ENCODE peak calls at places on chromosome 5, in four cellular contexts. C, S, L and F are unnamed samples.
A peak's percentile ranks its signal among the peaks of the same experiment; 100 is the strongest.

GRCh38 chr5:122756263-122756911 is 18.5 kb upstream of the SNX2 start:
- DNase-seq in C (no peak), S (no peak), L (no peak), F (no peak)

GRCh38 chr5:79448336-79448735 is 65.6 kb downstream of the HOMER1 start:
- DNase-seq in C (no peak), L (no peak), S (no peak), F (no peak)

GRCh38 chr5:78569441-78569840 is 79.1 kb downstream of the LHFPL2 start:
- DNase-seq in L (no peak), S (no peak), C (no peak), F (no peak)

GRCh38 chr5:132487841-132488555 is 2.6 kb downstream of the IRF1 start:
- DNase-seq in L (no peak), S (no peak), C (no peak), F (no peak)

GRCh38 chr5:65926893-65927292 is 518 bp downstream of the ERBIN start:
- DNase-seq in C (no peak), S (no peak), L (no peak), F (no peak)

GRCh38 chr5:79602884-79603283 is 9.4 kb upstream of the TENT2 start:
- DNase-seq in S (no peak), L (no peak), C (no peak), F (no peak)

GRCh38 chr5:108727639-108728565 is 19.8 kb upstream of the FER start:
- DNase-seq in S (peak; percentile 59), L (peak; percentile 91), C (no peak), F (peak; percentile 93)

GRCh38 chr5:90548069-90548593 is 10.5 kb upstream of the ADGRV1 start:
- DNase-seq in C (no peak), L (peak; percentile 25), S (peak; percentile 66), F (no peak)

GRCh38 chr5:149855371-149855770 is 89.2 kb downstream of the PDE6A start:
- DNase-seq in L (no peak), C (no peak), S (no peak), F (no peak)

GRCh38 chr5:9932770-9933169 is 302.6 kb upstream of the TAS2R1 start:
- DNase-seq in S (no peak), C (no peak), L (no peak), F (no peak)

GRCh38 chr5:43305948-43306563 is 7.2 kb downstream of the HMGCS1 start:
- DNase-seq in C (peak; percentile 30), S (peak; percentile 70), L (peak; percentile 44), F (no peak)

GRCh38 chr5:160312139-160312959 is at the start of gene CCNJL:
- DNase-seq in S (peak; percentile 52), C (no peak), L (peak; percentile 64), F (peak; percentile 92)

GRCh38 chr5:149801307-149801985 is 71.3 kb downstream of the PPARGC1B start:
- DNase-seq in L (no peak), C (no peak), S (no peak), F (no peak)

GRCh38 chr5:138967806-138968448 is 92.8 kb upstream of the LRRTM2 start:
- DNase-seq in L (no peak), S (peak; percentile 23), C (no peak), F (no peak)

GRCh38 chr5:176548967-176549444 is at the start of gene CDHR2:
- DNase-seq in L (no peak), S (peak; percentile 85), C (no peak), F (no peak)

GRCh38 chr5:153968761-153969562 is 69.7 kb downstream of the FAM114A2 start:
- DNase-seq in L (no peak), C (no peak), S (no peak), F (no peak)

GRCh38 chr5:138911441-138911840 is 36.3 kb upstream of the LRRTM2 start:
- DNase-seq in C (no peak), L (no peak), S (no peak), F (no peak)

GRCh38 chr5:109630109-109630508 is 59.6 kb upstream of the MAN2A1 start:
- DNase-seq in L (no peak), C (no peak), S (no peak), F (no peak)

GRCh38 chr5:95283761-95284511 is 958 bp downstream of the MCTP1 start:
- DNase-seq in L (peak; percentile 43), C (no peak), S (no peak), F (no peak)

GRCh38 chr5:100777680-100778281 is 125.3 kb downstream of the ST8SIA4 start:
- DNase-seq in S (no peak), L (no peak), C (peak; percentile 80), F (no peak)

GRCh38 chr5:87099967-87100366 is 167.7 kb upstream of the RASA1 start:
- DNase-seq in S (no peak), C (no peak), L (no peak), F (no peak)

GRCh38 chr5:135204151-135204600 is 170.1 kb upstream of the PITX1 start:
- DNase-seq in C (no peak), L (peak; percentile 38), S (peak; percentile 38), F (no peak)

GRCh38 chr5:54807421-54807820 is 178.0 kb downstream of the ESM1 start:
- DNase-seq in S (no peak), C (no peak), L (no peak), F (no peak)

GRCh38 chr5:20572560-20572959 is 584.6 kb upstream of the CDH18 start:
- DNase-seq in C (no peak), L (no peak), S (no peak), F (no peak)

GRCh38 chr5:98941131-98941883 is 12.5 kb upstream of the CHD1 start:
- DNase-seq in S (no peak), L (no peak), C (no peak), F (no peak)

GRCh38 chr5:83162598-83162997 is 85.3 kb downstream of the XRCC4 start:
- DNase-seq in L (no peak), C (no peak), S (no peak), F (no peak)

GRCh38 chr5:81852277-81853004 is 101.5 kb upstream of the SSBP2 start:
- DNase-seq in C (no peak), L (peak; percentile 46), S (no peak), F (no peak)

GRCh38 chr5:112237456-112237855 is 181.6 kb downstream of the EPB41L4A start:
- DNase-seq in S (no peak), C (no peak), L (no peak), F (no peak)

GRCh38 chr5:51495672-51496071 is 112.4 kb downstream of the ISL1 start:
- DNase-seq in L (no peak), C (no peak), S (no peak), F (no peak)

GRCh38 chr5:146283344-146283761 is 55.3 kb upstream of the POU4F3 start:
- DNase-seq in S (peak; percentile 18), C (no peak), L (no peak), F (no peak)

GRCh38 chr5:26192496-26192895 is 845.9 kb downstream of the CDH9 start:
- DNase-seq in L (no peak), S (no peak), C (no peak), F (no peak)

GRCh38 chr5:27810458-27810857 is 772.1 kb upstream of the CDH9 start:
- DNase-seq in S (no peak), L (no peak), C (no peak), F (no peak)

GRCh38 chr5:123036391-123037103 is at the start of gene PPIC:
- DNase-seq in S (peak; percentile 50), C (no peak), L (peak; percentile 76), F (peak; percentile 93)

GRCh38 chr5:96880402-96881164 is 4.3 kb downstream of the ERAP2 start:
- DNase-seq in L (no peak), C (no peak), S (no peak), F (no peak)

GRCh38 chr5:124841829-124842712 is 95.6 kb upstream of the ZNF608 start:
- DNase-seq in C (no peak), S (no peak), L (no peak), F (no peak)

GRCh38 chr5:9619331-9620092 is 10.6 kb downstream of the TAS2R1 start:
- DNase-seq in S (no peak), C (no peak), L (no peak), F (no peak)

DNA sequence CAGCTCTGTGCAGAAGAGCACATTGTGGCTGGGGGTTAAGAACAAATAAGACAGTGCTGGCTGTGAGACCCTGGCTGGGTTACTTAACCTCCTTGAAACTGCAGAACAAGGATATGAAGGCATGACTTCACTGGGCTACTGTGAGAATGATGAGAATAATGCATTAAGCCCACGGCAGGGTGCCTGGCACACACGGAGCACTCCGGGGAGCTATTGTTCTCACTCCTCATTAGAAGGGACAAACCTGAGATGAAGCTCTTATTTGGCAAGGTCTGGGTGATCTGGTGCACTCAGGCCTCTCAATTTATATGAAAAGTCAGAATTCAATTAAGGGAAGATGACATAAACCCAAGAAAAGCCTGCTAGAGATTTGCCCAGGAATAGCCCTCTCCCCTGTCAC is 102.3 kb downstream of the COL23A1 start:
- DNase-seq in S (no peak), C (no peak), L (no peak), F (no peak)
- TF ChIP-seq CBX5 in S (no peak), C (no peak), L (no peak), F (no peak)

GRCh38 chr5:1785062-1785461 is 14.6 kb downstream of the MRPL36 start:
- DNase-seq in S (no peak), C (no peak), L (no peak), F (no peak)

GRCh38 chr5:1784197-1785050 is 15.2 kb downstream of the MRPL36 start:
- DNase-seq in S (no peak), C (no peak), L (no peak), F (no peak)

GRCh38 chr5:1787472-1788047 is 12.1 kb downstream of the MRPL36 start:
- DNase-seq in C (no peak), S (no peak), L (no peak), F (no peak)

GRCh38 chr5:1786621-1787471 is 12.8 kb downstream of the MRPL36 start:
- DNase-seq in C (no peak), S (no peak), L (no peak), F (no peak)

GRCh38 chr5:1785984-1786383 is 13.7 kb downstream of the MRPL36 start:
- DNase-seq in C (no peak), S (no peak), L (no peak), F (no peak)
- TF ChIP-seq CBX5 in C (no peak), S (no peak), L (no peak), F (no peak)

GRCh38 chr5:76305264-76305663 is 97.8 kb upstream of the IQGAP2 start:
- DNase-seq in L (no peak), C (no peak), S (no peak), F (no peak)

GRCh38 chr5:76298852-76299251 is 104.2 kb upstream of the IQGAP2 start:
- DNase-seq in L (no peak), C (no peak), S (no peak), F (no peak)

GRCh38 chr5:76299592-76299991 is 103.5 kb upstream of the IQGAP2 start:
- DNase-seq in L (no peak), C (peak; percentile 25), S (no peak), F (no peak)

DNA sequence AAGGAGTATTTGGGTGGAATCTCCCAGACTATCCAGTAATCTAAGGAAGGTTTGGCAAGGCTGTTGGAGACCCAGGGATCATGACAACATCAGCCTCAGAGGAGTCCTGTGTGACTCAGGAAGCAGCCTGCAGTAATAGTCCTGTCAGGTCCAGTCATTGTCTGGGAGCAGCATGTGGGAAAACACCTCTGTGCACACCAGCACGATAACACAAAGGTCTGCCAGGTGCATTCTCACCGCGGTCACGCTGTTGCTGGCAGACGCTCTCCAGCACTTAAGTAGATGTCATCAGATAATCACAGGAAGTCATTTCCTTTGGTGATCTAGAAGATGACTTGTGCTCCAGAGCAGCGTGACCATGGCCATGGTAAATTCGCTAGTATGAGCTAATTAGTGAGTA is 99.2 kb upstream of the IQGAP2 start:
- DNase-seq in S (no peak), C (peak; percentile 34), L (no peak), F (no peak)
- TF ChIP-seq CBX5 in S (no peak), C (no peak), L (no peak), F (no peak)

GRCh38 chr5:34585601-34586104 is 70.5 kb upstream of the RAI14 start:
- DNase-seq in S (peak; percentile 89), L (no peak), C (no peak), F (no peak)
- TF ChIP-seq CBX5 in S (no peak), L (no peak), C (no peak), F (no peak)